ENCODE peak calls at places on chromosomes 7 and 10, in five cellular contexts. N, D, P, H and X are unnamed samples.

GRCh38 chr10:103605359-103606156 is 112.1 kb downstream of the NEURL1 start:
- DNase-seq in D (peak), P (peak), H (peak), N (peak), X (peak)

GRCh38 chr7:104643587-104644217 is 315.3 kb downstream of the LHFPL3 start:
- DNase-seq in P (no peak), D (no peak), H (peak), N (peak), X (no peak)

GRCh38 chr7:100088621-100089457 is at the start of gene COPS6:
- DNase-seq in N (peak), P (peak), H (no peak), D (peak), X (peak)

GRCh38 chr10:9545073-9545472 is 1472.6 kb upstream of the CELF2 start:
- DNase-seq in D (no peak), P (no peak), N (no peak), H (no peak), X (no peak)

GRCh38 chr7:106367018-106367420 is 82.2 kb upstream of the NAMPT start:
- DNase-seq in D (no peak), P (no peak), N (peak), H (no peak), X (no peak)

GRCh38 chr7:2502647-2502966 is 17.0 kb upstream of the LFNG start:
- DNase-seq in N (no peak), D (no peak), H (no peak), P (no peak), X (no peak)

GRCh38 chr10:642186-642890 is 47.1 kb downstream of the DIP2C start:
- DNase-seq in D (no peak), H (no peak), N (no peak), P (no peak), X (no peak)

GRCh38 chr10:103921750-103922195 is 3.8 kb upstream of the STN1 start:
- DNase-seq in H (no peak), N (peak), P (no peak), D (peak), X (no peak)

GRCh38 chr7:35334511-35334910 is 80.6 kb upstream of the TBX20 start:
- DNase-seq in P (no peak), H (no peak), D (no peak), N (peak), X (no peak)

GRCh38 chr10:17047908-17048307 is 81.7 kb downstream of the CUBN start:
- DNase-seq in N (no peak), D (no peak), H (no peak), P (no peak), X (no peak)

GRCh38 chr7:2199956-2200583 is 32.7 kb downstream of the MAD1L1 start:
- DNase-seq in P (no peak), D (no peak), N (no peak), H (no peak), X (no peak)

GRCh38 chr7:139680676-139681462 is 96.9 kb downstream of the HIPK2 start:
- DNase-seq in H (no peak), D (no peak), N (peak), P (peak), X (peak)

GRCh38 chr7:63047546-63047945 is 951.1 kb upstream of the ZNF722 start:
- DNase-seq in H (no peak), N (no peak), P (no peak), D (no peak), X (no peak)

GRCh38 chr10:102644066-102644645 is at the start of gene TRIM8:
- DNase-seq in N (peak), H (no peak), P (peak), D (peak), X (peak)

GRCh38 chr7:28419717-28420116 is 7.4 kb downstream of the CREB5 start:
- DNase-seq in H (no peak), N (peak), P (no peak), D (no peak), X (no peak)

GRCh38 chr7:285731-286130 is 4.2 kb upstream of the FOXL3 start:
- DNase-seq in P (no peak), N (no peak), H (no peak), D (no peak), X (no peak)

GRCh38 chr10:14192746-14193145 is 138.0 kb downstream of the FRMD4A start:
- DNase-seq in P (no peak), D (no peak), N (no peak), H (no peak), X (no peak)

GRCh38 chr7:9939171-9939570 is 1034.5 kb upstream of the PHF14 start:
- DNase-seq in H (no peak), N (no peak), D (no peak), P (no peak), X (no peak)

GRCh38 chr10:63935705-63936104 is 414.5 kb downstream of the REEP3 start:
- DNase-seq in N (peak), H (no peak), P (no peak), D (no peak), X (no peak)

GRCh38 chr10:31912898-31913847 is 15.5 kb downstream of the ARHGAP12 start:
- DNase-seq in D (no peak), H (no peak), N (peak), P (no peak), X (no peak)

GRCh38 chr7:104628017-104628416 is 299.6 kb downstream of the LHFPL3 start:
- DNase-seq in H (no peak), D (no peak), P (no peak), N (no peak), X (no peak)

GRCh38 chr10:113006656-113007342 is 56.8 kb downstream of the TCF7L2 start:
- DNase-seq in N (no peak), H (no peak), D (no peak), P (no peak), X (no peak)

GRCh38 chr7:93461350-93461749 is 113.2 kb downstream of the CALCR start:
- DNase-seq in D (no peak), N (no peak), H (no peak), P (no peak), X (no peak)

GRCh38 chr7:135929692-135930091 is 47.5 kb downstream of the MTPN start:
- DNase-seq in N (no peak), H (no peak), P (no peak), D (no peak), X (no peak)

GRCh38 chr7:66413379-66414114 is 208.4 kb downstream of the TPST1 start:
- DNase-seq in N (peak), D (peak), H (peak), P (peak), X (peak)

GRCh38 chr10:22702348-22702747 is 12.0 kb downstream of the PIP4K2A start:
- DNase-seq in N (peak), H (no peak), P (no peak), D (no peak), X (no peak)

GRCh38 chr10:129670124-129670523 is 203.1 kb downstream of the MGMT start:
- DNase-seq in D (no peak), H (no peak), N (no peak), P (no peak), X (no peak)

GRCh38 chr10:112262556-112262955 is 20.6 kb upstream of the TECTB start:
- DNase-seq in P (no peak), D (no peak), H (no peak), N (no peak), X (no peak)